ENCODE peak calls at places on chromosomes 1 and 21, in five cellular contexts. J is colonic mucosa; Y is left ventricle myocardium inferior; K is CD8-positive, alpha-beta T cell; R is cardiac muscle cell. S is an unnamed sample.

GRCh38 chr1:38238294-38238693 is 191.7 kb upstream of the POU3F1 start:
- DNase-seq in J (no peak), Y (no peak), K (no peak), R (no peak), S (no peak)

GRCh38 chr1:22818061-22818770 is 107.6 kb downstream of the EPHB2 start:
- DNase-seq in J (no peak), Y (no peak), K (no peak), R (no peak), S (no peak)

GRCh38 chr1:228298471-228298870 is 90.6 kb downstream of the OBSCN start:
- DNase-seq in J (no peak), Y (no peak), K (no peak), R (no peak), S (no peak)

GRCh38 chr1:27372022-27372807 is 2.4 kb downstream of the FCN3 start:
- DNase-seq in J (no peak), Y (no peak), K (no peak), R (no peak), S (no peak)

GRCh38 chr1:185561629-185562028 is 172.6 kb upstream of the HMCN1 start:
- DNase-seq in J (no peak), Y (no peak), K (no peak), R (no peak), S (no peak)

GRCh38 chr1:243765676-243766075 is 84.4 kb downstream of the AKT3 start:
- DNase-seq in J (no peak), Y (no peak), K (no peak), R (no peak), S (no peak)

GRCh38 chr1:11847667-11848445 is at the start of gene NPPA:
- DNase-seq in J (no peak), Y (peak; percentile 26), K (no peak), R (peak; percentile 79), S (peak; percentile 32)

GRCh38 chr1:41425369-41425768 is 59.1 kb downstream of the EDN2 start:
- DNase-seq in J (no peak), Y (no peak), K (no peak), R (no peak), S (no peak)

GRCh38 chr1:21262282-21263051 is 27.8 kb downstream of the ECE1 start:
- DNase-seq in J (peak; percentile 35), Y (peak; percentile 86), K (no peak), R (peak; percentile 44), S (peak; percentile 83)

GRCh38 chr1:227940791-227941241 is 6.9 kb downstream of the WNT9A start:
- DNase-seq in J (peak; percentile 10), Y (no peak), K (no peak), R (no peak), S (no peak)

GRCh38 chr1:47677241-47677940 is 239.5 kb downstream of the FOXD2 start:
- DNase-seq in J (peak; percentile 12), Y (no peak), K (peak; percentile 5), R (no peak), S (no peak)

GRCh38 chr1:107480548-107480947 is 339.7 kb downstream of the NTNG1 start:
- DNase-seq in J (no peak), Y (no peak), K (no peak), R (no peak), S (peak; percentile 14)

GRCh38 chr1:154157520-154158306 is 2.8 kb upstream of the NUP210L start:
- DNase-seq in J (no peak), Y (no peak), K (peak; percentile 71), R (no peak), S (no peak)

GRCh38 chr1:36207339-36207738 is 16.9 kb upstream of the THRAP3 start:
- DNase-seq in J (no peak), Y (peak; percentile 49), K (no peak), R (no peak), S (peak; percentile 82)

GRCh38 chr1:162956922-162957321 is 95.9 kb upstream of the CCDC190 start:
- DNase-seq in J (no peak), Y (no peak), K (no peak), R (no peak), S (no peak)

GRCh38 chr1:45545019-45545493 is 5.6 kb upstream of the AKR1A1 start:
- DNase-seq in J (no peak), Y (no peak), K (no peak), R (no peak), S (no peak)

GRCh38 chr1:225373155-225373554 is 54.7 kb downstream of the LBR start:
- DNase-seq in J (no peak), Y (no peak), K (no peak), R (no peak), S (no peak)

GRCh38 chr1:188425687-188426086 is 1596.9 kb downstream of the PLA2G4A start:
- DNase-seq in J (no peak), Y (no peak), K (no peak), R (no peak), S (no peak)

GRCh38 chr21:44898851-44899767 is 21.6 kb downstream of the ITGB2 start:
- DNase-seq in J (no peak), Y (peak; percentile 5), K (no peak), R (no peak), S (no peak)

GRCh38 chr1:18429654-18430053 is 51.1 kb upstream of the KLHDC7A start:
- DNase-seq in J (no peak), Y (no peak), K (no peak), R (no peak), S (no peak)

GRCh38 chr1:30731109-30731805 is 7.9 kb upstream of the MATN1 start:
- DNase-seq in J (no peak), Y (no peak), K (no peak), R (no peak), S (no peak)

GRCh38 chr1:96568639-96569038 is 152.9 kb upstream of the PTBP2 start:
- DNase-seq in J (no peak), Y (no peak), K (no peak), R (no peak), S (no peak)

GRCh38 chr1:76065212-76065611 is 9.3 kb upstream of the ST6GALNAC3 start:
- DNase-seq in J (no peak), Y (no peak), K (no peak), R (no peak), S (no peak)

GRCh38 chr1:76070538-76070937 is 4.0 kb upstream of the ST6GALNAC3 start:
- DNase-seq in J (no peak), Y (no peak), K (no peak), R (no peak), S (no peak)

GRCh38 chr1:76068542-76068941 is 6.0 kb upstream of the ST6GALNAC3 start:
- DNase-seq in J (no peak), Y (no peak), K (no peak), R (no peak), S (no peak)

GRCh38 chr1:76066390-76066789 is 8.2 kb upstream of the ST6GALNAC3 start:
- DNase-seq in J (no peak), Y (no peak), K (no peak), R (no peak), S (no peak)

GRCh38 chr1:76068953-76069561 is 5.5 kb upstream of the ST6GALNAC3 start:
- DNase-seq in J (no peak), Y (no peak), K (no peak), R (no peak), S (no peak)
- H3K4me1 ChIP-seq in J (peaks cover 3% of the 10 kb centered on the region), Y (peaks cover 24% of the 10 kb centered on the region), K (peaks cover 4% of the 10 kb centered on the region), R (peaks cover 4% of the 10 kb centered on the region), S (peaks cover 5% of the 10 kb centered on the region)

GRCh38 chr1:226605573-226605950 is 57.0 kb downstream of the STUM start:
- DNase-seq in J (no peak), Y (no peak), K (no peak), R (no peak), S (no peak)
- H3K4me1 ChIP-seq in J (no peaks in the 10 kb centered on the region), Y (peaks cover 64% of the 10 kb centered on the region), K (no peaks in the 10 kb centered on the region), R (peaks cover 53% of the 10 kb centered on the region), S (peaks cover 4% of the 10 kb centered on the region)

GRCh38 chr1:85326851-85327250 is 50.4 kb upstream of the BCL10 start:
- DNase-seq in J (no peak), Y (no peak), K (no peak), R (no peak), S (no peak)
- H3K4me1 ChIP-seq in J (no peaks in the 10 kb centered on the region), Y (peaks cover 38% of the 10 kb centered on the region), K (no peaks in the 10 kb centered on the region), R (no peaks in the 10 kb centered on the region), S (peaks cover 13% of the 10 kb centered on the region)

GRCh38 chr1:231395996-231396385 is 26.1 kb downstream of the EGLN1 start:
- DNase-seq in J (no peak), Y (no peak), K (no peak), R (no peak), S (no peak)
- H3K4me1 ChIP-seq in J (peaks cover 7% of the 10 kb centered on the region), Y (peaks cover 87% of the 10 kb centered on the region), K (no peaks in the 10 kb centered on the region), R (peaks cover 42% of the 10 kb centered on the region), S (peaks cover 72% of the 10 kb centered on the region)

GRCh38 chr21:42304556-42305454 is 10.4 kb downstream of the TFF3 start:
- DNase-seq in J (no peak), Y (no peak), K (no peak), R (no peak), S (no peak)
- H3K4me1 ChIP-seq in J (no peaks in the 10 kb centered on the region), Y (peaks cover 32% of the 10 kb centered on the region), K (peaks cover 14% of the 10 kb centered on the region), R (no peaks in the 10 kb centered on the region), S (peaks cover 12% of the 10 kb centered on the region)

DNA sequence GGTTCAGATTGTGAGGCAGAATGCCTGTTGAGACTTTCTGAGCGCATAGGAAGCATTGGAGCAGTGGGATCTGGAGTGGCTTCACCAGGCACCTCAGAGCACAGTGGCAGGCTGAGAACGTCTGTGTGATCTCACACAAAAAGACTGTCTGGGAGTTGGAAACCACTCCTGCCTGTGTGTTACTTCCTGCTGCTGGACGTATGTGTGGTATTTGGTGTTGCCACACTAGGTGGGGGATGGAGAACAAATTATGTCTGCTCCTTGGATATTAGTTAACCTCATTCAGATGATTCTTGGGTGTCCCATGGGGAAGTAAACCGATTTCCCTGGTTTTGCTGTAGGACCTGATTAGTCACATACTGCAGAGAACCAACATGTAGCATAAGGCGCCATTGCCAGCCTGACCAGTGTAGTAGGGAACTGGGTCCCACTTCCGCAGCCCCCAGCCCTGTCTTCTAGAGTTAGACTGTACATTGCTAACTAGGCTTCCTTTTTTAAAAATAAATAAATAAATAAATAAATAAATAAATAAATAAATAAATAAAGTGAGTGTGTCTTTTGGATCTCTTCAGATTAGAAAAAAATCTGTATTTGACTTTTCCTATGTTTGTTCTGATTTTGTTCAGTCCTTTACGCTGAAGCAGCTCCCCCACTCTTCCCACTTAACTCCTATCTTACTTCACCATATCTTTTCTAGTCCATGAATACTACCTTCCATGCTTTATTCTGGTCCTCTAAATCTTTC is 26.9 kb downstream of the UCK2 start:
- DNase-seq in J (no peak), Y (no peak), K (peak; percentile 15), R (peak; percentile 65), S (no peak)
- H3K4me1 ChIP-seq in J (peaks cover 20% of the 10 kb centered on the region), Y (peaks cover 60% of the 10 kb centered on the region), K (peaks cover 8% of the 10 kb centered on the region), R (peaks cover 28% of the 10 kb centered on the region), S (peaks cover 46% of the 10 kb centered on the region)

GRCh38 chr1:206722751-206723499 is 38.2 kb downstream of the MAPKAPK2 start:
- DNase-seq in J (no peak), Y (no peak), K (no peak), R (no peak), S (no peak)
- H3K4me1 ChIP-seq in J (no peaks in the 10 kb centered on the region), Y (peaks cover 100% of the 10 kb centered on the region), K (peaks cover 27% of the 10 kb centered on the region), R (peaks cover 71% of the 10 kb centered on the region), S (peaks cover 52% of the 10 kb centered on the region)